ENCODE peak calls at places on chromosomes 4 and X, in six cellular contexts. O is activated CD4-positive, CD25-positive, alpha-beta regulatory T cell treated with anti-CD3 and anti-CD28 coated beads, Interleukin-2, amount 50 U/mL, for 72 hours; E is transverse colon; V is cardiac fibroblast; X is GM13977; K is NCI-H1930. G is an unnamed sample.

GRCh38 chrX:12955882-12956703 is 18.8 kb upstream of the TMSB4X start:
- DNase-seq in O (peak), E (peak), K (peak), X (no peak), V (peak), G (peak)

GRCh38 chr4:38009949-38010348 is 49.8 kb downstream of the PTTG2 start:
- DNase-seq in O (no peak), V (no peak), K (no peak), E (no peak), X (no peak), G (no peak)

GRCh38 chrX:50889582-50889981 is 21.0 kb upstream of the BMP15 start:
- DNase-seq in E (no peak), V (no peak), K (no peak), X (no peak), O (no peak), G (no peak)

GRCh38 chr4:108492816-108493595 is 127.4 kb upstream of the RPL34 start:
- DNase-seq in O (no peak), K (no peak), X (no peak), V (peak), E (peak), G (peak)

GRCh38 chr4:102569200-102569599 is 68.0 kb downstream of the NFKB1 start:
- DNase-seq in K (no peak), X (no peak), E (no peak), O (no peak), V (peak), G (no peak)

GRCh38 chr4:13368262-13368661 is 115.9 kb downstream of the RAB28 start:
- DNase-seq in E (no peak), O (no peak), K (no peak), X (no peak), V (no peak), G (no peak)

GRCh38 chr4:150297861-150298474 is 219.7 kb downstream of the DCLK2 start:
- DNase-seq in O (no peak), E (peak), K (peak), V (peak), X (no peak), G (peak)

GRCh38 chr4:139511320-139511719 is 44.7 kb downstream of the SETD7 start:
- DNase-seq in E (no peak), K (no peak), O (no peak), X (no peak), V (peak), G (peak)

GRCh38 chr4:86898562-86898961 is 6.3 kb upstream of the C4orf36 start:
- DNase-seq in V (peak), X (no peak), E (no peak), O (no peak), K (no peak), G (no peak)

GRCh38 chrX:65508851-65509250 is 25.7 kb downstream of the LAS1L start:
- DNase-seq in E (no peak), K (no peak), X (no peak), V (no peak), O (no peak), G (no peak)

GRCh38 chrX:81890476-81890875 is 688.6 kb downstream of the SH3BGRL start:
- DNase-seq in O (no peak), V (no peak), K (no peak), X (no peak), E (no peak), G (no peak)